ENCODE peak calls at places on chromosomes 3 and 15, in four cellular contexts. B is heart left ventricle, N is K562, E is fibroblast of lung. J is an unnamed sample.
A peak's percentile ranks its signal among the peaks of the same experiment; 100 is the strongest.

GRCh38 chr15:57541805-57542504 is 49.7 kb upstream of the MYZAP start:
- DNase-seq in B (peak; percentile 67), N (peak; percentile 52), E (peak; percentile 81), J (peak; percentile 69)

GRCh38 chr15:36501063-36501678 is 78.3 kb upstream of the CDIN1 start:
- DNase-seq in B (no peak), N (peak; percentile 11), E (peak; percentile 84), J (peak; percentile 83)

GRCh38 chr3:16605966-16606365 is 743 bp upstream of the DAZL start:
- DNase-seq in B (no peak), N (no peak), E (no peak), J (no peak)

GRCh38 chr3:52341123-52341522 is 25.0 kb downstream of the DNAH1 start:
- DNase-seq in B (no peak), N (no peak), E (no peak), J (no peak)

GRCh38 chr3:37249294-37249693 is 74.9 kb upstream of the LRRFIP2 start:
- DNase-seq in B (no peak), N (no peak), E (no peak), J (no peak)

GRCh38 chr15:69478259-69478687 is 25.7 kb downstream of the RPLP1 start:
- DNase-seq in B (no peak), N (peak; percentile 75), E (peak; percentile 58), J (peak; percentile 88)

GRCh38 chr3:126567696-126568438 is 9.1 kb upstream of the C3orf22 start:
- DNase-seq in B (peak; percentile 49), N (no peak), E (no peak), J (no peak)

GRCh38 chr15:19973718-19974117 is 567.9 kb downstream of the GOLGA6L6 start:
- DNase-seq in B (no peak), N (peak; percentile 10), E (no peak), J (no peak)

GRCh38 chr15:25243800-25244097 is 195.1 kb downstream of the UBE3A start:
- DNase-seq in B (peak; percentile 14), N (no peak), E (no peak), J (no peak)

GRCh38 chr15:40006646-40007045 is 32.3 kb downstream of the SRP14 start:
- DNase-seq in B (no peak), N (no peak), E (peak; percentile 75), J (no peak)

GRCh38 chr15:67685008-67685599 is 140.2 kb upstream of the SKOR1 start:
- DNase-seq in B (no peak), N (peak; percentile 14), E (peak; percentile 63), J (peak; percentile 57)

GRCh38 chr3:46052531-46052930 is 25.2 kb upstream of the XCR1 start:
- DNase-seq in B (no peak), N (no peak), E (no peak), J (no peak)

GRCh38 chr3:143344516-143345165 is 225.1 kb downstream of the CHST2 start:
- DNase-seq in B (no peak), N (no peak), E (no peak), J (no peak)

GRCh38 chr3:148598619-148599018 is 99.1 kb upstream of the AGTR1 start:
- DNase-seq in B (no peak), N (no peak), E (peak; percentile 59), J (no peak)

GRCh38 chr15:48928877-48929538 is 34.7 kb downstream of the SHC4 start:
- DNase-seq in B (no peak), N (no peak), E (no peak), J (no peak)

GRCh38 chr3:141477224-141477623 is 9.6 kb upstream of the RASA2 start:
- DNase-seq in B (no peak), N (no peak), E (peak; percentile 34), J (no peak)

GRCh38 chr15:66698318-66698961 is 3.6 kb upstream of the SMAD6 start:
- DNase-seq in B (peak; percentile 85), N (peak; percentile 47), E (peak; percentile 74), J (peak; percentile 85)

GRCh38 chr3:23836536-23837230 is 30.9 kb downstream of the UBE2E1 start:
- DNase-seq in B (no peak), N (no peak), E (no peak), J (no peak)

GRCh38 chr3:30206051-30206450 is 400.4 kb upstream of the TGFBR2 start:
- DNase-seq in B (no peak), N (no peak), E (no peak), J (no peak)

GRCh38 chr3:78495326-78495725 is 1272.5 kb downstream of the ROBO1 start:
- DNase-seq in B (no peak), N (no peak), E (no peak), J (no peak)

GRCh38 chr3:153572165-153572564 is 410.1 kb downstream of the RAP2B start:
- DNase-seq in B (no peak), N (no peak), E (no peak), J (no peak)

GRCh38 chr15:81950841-81951414 is 94.9 kb downstream of the MEX3B start:
- DNase-seq in B (no peak), N (peak; percentile 23), E (no peak), J (peak; percentile 76)

GRCh38 chr15:34855893-34856292 is 60.5 kb upstream of the ACTC1 start:
- DNase-seq in B (no peak), N (no peak), E (no peak), J (peak; percentile 11)

GRCh38 chr3:191792580-191792979 is 331.6 kb downstream of the PYDC2 start:
- DNase-seq in B (no peak), N (no peak), E (no peak), J (no peak)

GRCh38 chr3:23590424-23590823 is 215.3 kb upstream of the UBE2E1 start:
- DNase-seq in B (no peak), N (no peak), E (no peak), J (peak; percentile 19)

GRCh38 chr3:195133462-195133861 is 137.5 kb downstream of the XXYLT1 start:
- DNase-seq in B (no peak), N (no peak), E (peak; percentile 97), J (no peak)

GRCh38 chr3:16302082-16302631 is 37.1 kb downstream of the OXNAD1 start:
- DNase-seq in B (no peak), N (no peak), E (no peak), J (no peak)

GRCh38 chr3:143507735-143508580 is 340.3 kb downstream of the SLC9A9 start:
- DNase-seq in B (peak; percentile 28), N (no peak), E (peak; percentile 70), J (no peak)

GRCh38 chr15:80478075-80478474 is 73.9 kb downstream of the ARNT2 start:
- DNase-seq in B (no peak), N (no peak), E (peak; percentile 51), J (peak; percentile 60)

DNA sequence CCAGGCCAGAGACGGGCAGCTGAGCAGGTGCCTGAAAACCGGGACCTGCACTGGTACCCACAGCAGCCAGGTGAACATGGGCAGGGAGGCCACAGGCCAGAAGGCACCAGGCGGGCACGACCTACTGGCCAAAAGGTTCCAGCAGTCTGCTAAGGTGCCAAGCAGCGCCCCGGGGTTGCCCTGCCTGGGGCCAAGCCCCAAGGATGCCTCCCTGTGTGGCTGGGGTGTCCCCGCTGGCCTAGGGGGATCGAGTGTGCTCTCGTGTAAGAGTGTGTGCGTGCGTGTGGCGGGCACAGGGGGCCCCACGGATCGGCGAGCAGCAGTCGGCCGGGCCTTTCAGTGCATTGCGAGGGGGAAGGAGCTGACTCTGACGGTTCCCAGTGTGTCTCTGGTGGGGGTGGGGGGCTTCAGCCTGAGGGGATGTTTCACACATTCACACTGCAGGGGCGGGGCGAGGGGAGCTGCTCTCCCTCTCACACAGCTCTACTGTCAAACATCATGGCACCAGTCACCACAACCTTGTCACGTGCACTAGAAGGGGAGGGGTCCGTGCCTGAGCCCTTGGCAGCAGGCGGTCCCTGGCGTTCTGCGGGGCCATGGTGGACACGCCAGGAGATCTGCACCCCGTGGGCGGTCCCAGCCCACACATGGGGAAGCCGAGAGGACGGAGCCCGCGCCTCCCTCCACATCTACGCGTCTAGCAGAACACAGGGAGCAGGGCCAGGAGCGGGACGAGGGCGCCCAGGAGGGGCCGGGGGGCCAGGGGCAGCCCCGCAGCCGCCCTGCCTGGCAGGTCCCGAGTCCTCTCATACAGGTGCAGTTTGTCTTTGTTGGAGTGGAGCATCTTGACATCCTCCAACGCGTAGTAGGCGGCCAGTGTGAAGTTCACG is 44.5 kb downstream of the RGMA start:
- DNase-seq in B (peak; percentile 21), N (no peak), E (no peak), J (no peak)
- H3K36me3 ChIP-seq in B (no peaks in the 10 kb centered on the region), N (no peaks in the 10 kb centered on the region), E (no peaks in the 10 kb centered on the region), J (no peaks in the 10 kb centered on the region)

GRCh38 chr3:10310578-10310977 is 10.3 kb downstream of the SEC13 start:
- DNase-seq in B (no peak), N (no peak), E (peak; percentile 78), J (no peak)
- H3K36me3 ChIP-seq in B (peaks cover 4% of the 10 kb centered on the region), N (peaks cover 92% of the 10 kb centered on the region), E (peaks cover 28% of the 10 kb centered on the region), J (peaks cover 69% of the 10 kb centered on the region)

DNA sequence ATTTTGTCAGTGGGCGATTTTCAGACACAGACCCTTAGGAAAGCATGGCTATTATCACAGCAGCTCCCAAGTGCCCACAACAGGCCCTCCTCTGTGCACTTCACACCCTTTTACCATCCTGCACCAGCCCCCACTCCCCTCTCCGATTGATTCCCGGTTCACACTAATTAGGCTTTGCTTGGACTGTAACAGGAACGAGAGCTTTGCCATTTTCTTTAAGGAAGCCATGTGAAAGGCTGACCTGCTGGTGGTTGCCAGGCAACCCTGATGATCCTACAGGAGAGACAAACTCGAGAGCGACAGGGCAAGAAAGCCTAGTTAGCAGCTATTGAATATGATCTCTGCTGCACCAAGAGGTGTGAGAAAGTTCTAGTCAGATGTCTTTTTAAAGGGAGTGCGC is 28.2 kb upstream of the DET1 start:
- DNase-seq in B (no peak), N (no peak), E (no peak), J (peak; percentile 31)
- H3K36me3 ChIP-seq in B (no peaks in the 10 kb centered on the region), N (no peaks in the 10 kb centered on the region), E (no peaks in the 10 kb centered on the region), J (no peaks in the 10 kb centered on the region)

GRCh38 chr3:66432767-66433521 is 67.9 kb downstream of the LRIG1 start:
- DNase-seq in B (no peak), N (no peak), E (peak; percentile 28), J (no peak)

GRCh38 chr3:66435988-66436387 is 64.8 kb downstream of the LRIG1 start:
- DNase-seq in B (peak; percentile 56), N (no peak), E (no peak), J (no peak)

GRCh38 chr3:66432041-66432766 is 68.6 kb downstream of the LRIG1 start:
- DNase-seq in B (no peak), N (no peak), E (no peak), J (no peak)

GRCh38 chr3:66431494-66431893 is 69.3 kb downstream of the LRIG1 start:
- DNase-seq in B (no peak), N (no peak), E (peak; percentile 90), J (peak; percentile 72)

GRCh38 chr3:66433522-66433782 is 67.4 kb downstream of the LRIG1 start:
- DNase-seq in B (no peak), N (no peak), E (no peak), J (no peak)
- H3K36me3 ChIP-seq in B (no peaks in the 10 kb centered on the region), N (no peaks in the 10 kb centered on the region), E (no peaks in the 10 kb centered on the region), J (no peaks in the 10 kb centered on the region)

GRCh38 chr15:53116169-53116568 is 326.0 kb upstream of the ONECUT1 start:
- DNase-seq in B (no peak), N (no peak), E (no peak), J (no peak)
- H3K36me3 ChIP-seq in B (no peaks in the 10 kb centered on the region), N (no peaks in the 10 kb centered on the region), E (no peaks in the 10 kb centered on the region), J (no peaks in the 10 kb centered on the region)

J was measured in cardiac muscle cell.